ENCODE peak calls at places on chromosomes 7 and 10, in eight cellular contexts. One of them, this sample, is unnamed.
A peak's percentile ranks its signal among the peaks of the same experiment; 100 is the strongest.

GRCh38 chr7:157138101-157138423 is 664 bp upstream of the UBE3C start:
- DNase-seq in sigmoid colon: no peak
- DNase-seq in transverse colon: no peak
- DNase-seq in prostate gland: no peak
- DNase-seq in HCT116: no peak
- DNase-seq in H1: no peak
- DNase-seq in Panc1: no peak
- DNase-seq in spleen: no peak
- DNase-seq in this sample: no peak

GRCh38 chr10:51748959-51749358 is 49.6 kb upstream of the CSTF2T start:
- DNase-seq in prostate gland: no peak
- DNase-seq in spleen: no peak
- DNase-seq in H1: no peak
- DNase-seq in HCT116: no peak
- DNase-seq in sigmoid colon: no peak
- DNase-seq in Panc1: no peak
- DNase-seq in transverse colon: no peak
- DNase-seq in this sample: no peak

GRCh38 chr10:61835069-61835908 is 66.2 kb upstream of the ARID5B start:
- DNase-seq in transverse colon: peak; percentile 16
- DNase-seq in HCT116: peak; percentile 71
- DNase-seq in H1: no peak
- DNase-seq in prostate gland: no peak
- DNase-seq in spleen: no peak
- DNase-seq in Panc1: no peak
- DNase-seq in sigmoid colon: no peak
- DNase-seq in this sample: no peak

GRCh38 chr7:155203882-155204691 is 93.6 kb upstream of the INSIG1 start:
- DNase-seq in HCT116: no peak
- DNase-seq in H1: no peak
- DNase-seq in transverse colon: no peak
- DNase-seq in prostate gland: no peak
- DNase-seq in spleen: peak; percentile 85
- DNase-seq in sigmoid colon: peak; percentile 62
- DNase-seq in Panc1: no peak
- DNase-seq in this sample: no peak

GRCh38 chr10:44673245-44673999 is 237.7 kb upstream of the TMEM72 start:
- DNase-seq in transverse colon: peak; percentile 67
- DNase-seq in sigmoid colon: no peak
- DNase-seq in H1: no peak
- DNase-seq in prostate gland: peak; percentile 40
- DNase-seq in Panc1: no peak
- DNase-seq in spleen: no peak
- DNase-seq in HCT116: no peak
- DNase-seq in this sample: no peak

GRCh38 chr10:77455538-77455937 is 182.1 kb downstream of the KCNMA1 start:
- DNase-seq in spleen: no peak
- DNase-seq in H1: no peak
- DNase-seq in HCT116: no peak
- DNase-seq in Panc1: no peak
- DNase-seq in prostate gland: no peak
- DNase-seq in transverse colon: no peak
- DNase-seq in sigmoid colon: no peak
- DNase-seq in this sample: no peak

GRCh38 chr10:77820349-77820748 is 106.2 kb downstream of the DLG5 start:
- DNase-seq in sigmoid colon: no peak
- DNase-seq in HCT116: no peak
- DNase-seq in transverse colon: no peak
- DNase-seq in H1: no peak
- DNase-seq in prostate gland: no peak
- DNase-seq in Panc1: no peak
- DNase-seq in spleen: no peak
- DNase-seq in this sample: no peak

GRCh38 chr10:35928017-35928619 is 286.0 kb upstream of the FZD8 start:
- DNase-seq in spleen: no peak
- DNase-seq in HCT116: no peak
- DNase-seq in H1: no peak
- DNase-seq in Panc1: no peak
- DNase-seq in transverse colon: no peak
- DNase-seq in prostate gland: no peak
- DNase-seq in sigmoid colon: no peak
- DNase-seq in this sample: no peak

GRCh38 chr7:5320802-5321396 is 38.2 kb downstream of the SLC29A4 start:
- DNase-seq in Panc1: no peak
- DNase-seq in H1: no peak
- DNase-seq in prostate gland: no peak
- DNase-seq in transverse colon: no peak
- DNase-seq in HCT116: no peak
- DNase-seq in sigmoid colon: no peak
- DNase-seq in spleen: no peak
- DNase-seq in this sample: no peak

GRCh38 chr7:99196536-99197288 is 11.2 kb downstream of the KPNA7 start:
- DNase-seq in sigmoid colon: no peak
- DNase-seq in transverse colon: no peak
- DNase-seq in H1: no peak
- DNase-seq in HCT116: no peak
- DNase-seq in spleen: no peak
- DNase-seq in Panc1: no peak
- DNase-seq in prostate gland: no peak
- DNase-seq in this sample: no peak

GRCh38 chr10:106557053-106557452 is 607.5 kb downstream of the SORCS1 start:
- DNase-seq in HCT116: no peak
- DNase-seq in sigmoid colon: no peak
- DNase-seq in H1: no peak
- DNase-seq in transverse colon: no peak
- DNase-seq in spleen: no peak
- DNase-seq in Panc1: no peak
- DNase-seq in prostate gland: no peak
- DNase-seq in this sample: no peak

GRCh38 chr7:26168458-26169023 is 16.5 kb downstream of the NFE2L3 start:
- DNase-seq in H1: no peak
- DNase-seq in transverse colon: no peak
- DNase-seq in HCT116: no peak
- DNase-seq in Panc1: no peak
- DNase-seq in prostate gland: no peak
- DNase-seq in sigmoid colon: no peak
- DNase-seq in spleen: no peak
- DNase-seq in this sample: no peak

GRCh38 chr10:114970515-114970914 is 32.5 kb downstream of the TRUB1 start:
- DNase-seq in prostate gland: no peak
- DNase-seq in Panc1: no peak
- DNase-seq in sigmoid colon: no peak
- DNase-seq in HCT116: no peak
- DNase-seq in spleen: no peak
- DNase-seq in H1: peak; percentile 9
- DNase-seq in transverse colon: no peak
- DNase-seq in this sample: no peak

GRCh38 chr10:123559066-123559822 is 106.9 kb upstream of the GPR26 start:
- DNase-seq in H1: peak; percentile 61
- DNase-seq in spleen: peak; percentile 90
- DNase-seq in Panc1: peak; percentile 54
- DNase-seq in prostate gland: peak; percentile 48
- DNase-seq in transverse colon: peak; percentile 74
- DNase-seq in HCT116: peak; percentile 60
- DNase-seq in sigmoid colon: peak; percentile 82
- DNase-seq in this sample: peak; percentile 54

GRCh38 chr7:152145853-152146466 is 120.5 kb downstream of the GALNT11 start:
- DNase-seq in Panc1: peak; percentile 18
- DNase-seq in spleen: no peak
- DNase-seq in sigmoid colon: no peak
- DNase-seq in H1: no peak
- DNase-seq in prostate gland: peak; percentile 38
- DNase-seq in HCT116: peak; percentile 22
- DNase-seq in transverse colon: peak; percentile 28
- DNase-seq in this sample: no peak

GRCh38 chr10:31188792-31189406 is 130.1 kb upstream of the ZEB1 start:
- DNase-seq in H1: no peak
- DNase-seq in sigmoid colon: no peak
- DNase-seq in transverse colon: no peak
- DNase-seq in HCT116: no peak
- DNase-seq in spleen: no peak
- DNase-seq in prostate gland: no peak
- DNase-seq in Panc1: no peak
- DNase-seq in this sample: no peak

GRCh38 chr7:75914169-75914654 is 743 bp upstream of the POR start:
- DNase-seq in H1: no peak
- DNase-seq in HCT116: no peak
- DNase-seq in prostate gland: no peak
- DNase-seq in spleen: peak; percentile 79
- DNase-seq in transverse colon: peak; percentile 16
- DNase-seq in Panc1: no peak
- DNase-seq in sigmoid colon: no peak
- DNase-seq in this sample: peak; percentile 20

GRCh38 chr10:125116652-125117310 is 43.6 kb downstream of the CTBP2 start:
- DNase-seq in HCT116: no peak
- DNase-seq in H1: no peak
- DNase-seq in spleen: peak; percentile 76
- DNase-seq in Panc1: no peak
- DNase-seq in prostate gland: no peak
- DNase-seq in transverse colon: no peak
- DNase-seq in sigmoid colon: peak; percentile 57
- DNase-seq in this sample: no peak
- H3K4me1 ChIP-seq in HCT116: peaks cover 42% of the 10 kb centered on the region
- H3K4me1 ChIP-seq in H1: peaks cover 22% of the 10 kb centered on the region
- H3K4me1 ChIP-seq in spleen: peaks cover 30% of the 10 kb centered on the region
- H3K4me1 ChIP-seq in Panc1: peaks cover 30% of the 10 kb centered on the region
- H3K4me1 ChIP-seq in prostate gland: peaks cover 40% of the 10 kb centered on the region
- H3K4me1 ChIP-seq in transverse colon: peaks cover 58% of the 10 kb centered on the region
- H3K4me1 ChIP-seq in sigmoid colon: peaks cover 72% of the 10 kb centered on the region
- H3K4me1 ChIP-seq in this sample: no peaks in the 10 kb centered on the region

DNA sequence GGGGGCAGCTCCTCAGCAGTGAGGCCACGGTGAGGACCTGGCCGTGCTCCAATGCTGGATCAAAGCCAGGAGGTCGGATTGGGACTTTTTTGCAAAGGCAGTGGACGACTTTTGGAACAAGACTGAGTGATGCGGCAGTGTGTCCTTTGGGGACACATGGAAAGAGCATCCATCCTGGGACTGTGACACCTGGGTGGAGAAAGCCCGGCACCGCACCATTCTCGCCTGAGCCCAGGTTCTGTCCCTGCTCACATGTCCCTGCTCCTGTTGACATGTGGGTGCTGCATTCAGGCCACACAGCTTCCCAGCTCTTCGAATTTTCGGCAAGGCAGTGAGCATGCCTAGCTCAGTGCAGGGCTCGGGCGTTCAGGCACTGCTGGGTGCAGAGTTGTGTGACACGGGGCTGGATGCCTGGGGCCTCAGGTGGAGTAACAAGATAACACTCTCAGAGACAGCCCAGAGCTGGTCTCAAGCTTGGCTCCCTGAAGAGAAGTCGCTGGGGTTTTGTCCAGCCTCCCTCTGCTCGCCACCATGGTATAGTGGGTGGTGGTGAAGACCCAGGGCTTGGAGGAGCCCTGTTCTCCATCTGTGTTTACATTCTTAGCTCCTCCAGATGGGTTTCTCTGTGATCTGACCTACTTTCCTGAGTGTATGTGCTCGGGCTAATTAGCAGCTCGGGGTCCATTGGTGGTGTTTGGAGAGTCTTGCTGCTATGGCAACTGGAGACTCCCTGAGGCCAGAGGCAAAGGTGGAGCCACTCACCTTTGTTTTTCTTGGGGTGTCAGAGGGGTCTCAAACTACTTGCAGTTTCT is 111.7 kb upstream of the BTBD16 start:
- DNase-seq in H1: no peak
- DNase-seq in Panc1: no peak
- DNase-seq in HCT116: no peak
- DNase-seq in prostate gland: no peak
- DNase-seq in sigmoid colon: no peak
- DNase-seq in spleen: peak; percentile 69
- DNase-seq in transverse colon: no peak
- DNase-seq in this sample: no peak
- TF ChIP-seq POLR2AphosphoS5 in H1: no peak
- TF ChIP-seq POLR2AphosphoS5 in Panc1: no peak
- TF ChIP-seq POLR2AphosphoS5 in HCT116: no peak
- TF ChIP-seq POLR2AphosphoS5 in prostate gland: no peak
- TF ChIP-seq POLR2AphosphoS5 in sigmoid colon: no peak
- TF ChIP-seq POLR2AphosphoS5 in spleen: no peak
- TF ChIP-seq POLR2AphosphoS5 in transverse colon: no peak
- TF ChIP-seq POLR2AphosphoS5 in this sample: no peak

GRCh38 chr7:2819954-2820397 is 24.1 kb downstream of the GNA12 start:
- DNase-seq in spleen: no peak
- DNase-seq in sigmoid colon: peak; percentile 33
- DNase-seq in H1: no peak
- DNase-seq in Panc1: no peak
- DNase-seq in prostate gland: no peak
- DNase-seq in HCT116: no peak
- DNase-seq in transverse colon: no peak
- DNase-seq in this sample: no peak

GRCh38 chr7:2820508-2820934 is 23.6 kb downstream of the GNA12 start:
- DNase-seq in H1: no peak
- DNase-seq in transverse colon: peak; percentile 62
- DNase-seq in prostate gland: peak; percentile 40
- DNase-seq in sigmoid colon: peak; percentile 95
- DNase-seq in spleen: no peak
- DNase-seq in HCT116: no peak
- DNase-seq in Panc1: peak; percentile 82
- DNase-seq in this sample: no peak

GRCh38 chr7:2821161-2821841 is 22.8 kb downstream of the GNA12 start:
- DNase-seq in H1: peak; percentile 59
- DNase-seq in HCT116: no peak
- DNase-seq in spleen: no peak
- DNase-seq in prostate gland: no peak
- DNase-seq in transverse colon: no peak
- DNase-seq in sigmoid colon: peak; percentile 49
- DNase-seq in Panc1: no peak
- DNase-seq in this sample: no peak

GRCh38 chr7:2823124-2823523 is 21.0 kb downstream of the GNA12 start:
- DNase-seq in prostate gland: no peak
- DNase-seq in Panc1: no peak
- DNase-seq in sigmoid colon: peak; percentile 13
- DNase-seq in H1: no peak
- DNase-seq in spleen: no peak
- DNase-seq in transverse colon: no peak
- DNase-seq in HCT116: no peak
- DNase-seq in this sample: no peak

GRCh38 chr7:2821842-2822507 is 22.1 kb downstream of the GNA12 start:
- DNase-seq in HCT116: no peak
- DNase-seq in prostate gland: no peak
- DNase-seq in transverse colon: no peak
- DNase-seq in spleen: no peak
- DNase-seq in Panc1: no peak
- DNase-seq in sigmoid colon: peak; percentile 63
- DNase-seq in H1: no peak
- DNase-seq in this sample: no peak
- H3K27ac ChIP-seq in HCT116: no peak overlapping the region
- H3K27ac ChIP-seq in prostate gland: no peak overlapping the region
- H3K27ac ChIP-seq in transverse colon: peak overlapping the region; percentile 62
- H3K27ac ChIP-seq in spleen: no peak overlapping the region
- H3K27ac ChIP-seq in Panc1: peak overlapping the region; percentile 84
- H3K27ac ChIP-seq in sigmoid colon: peak overlapping the region; percentile 55
- H3K27ac ChIP-seq in H1: peak overlapping the region; percentile 83
- H3K27ac ChIP-seq in this sample: peak overlapping the region; percentile 67

DNA sequence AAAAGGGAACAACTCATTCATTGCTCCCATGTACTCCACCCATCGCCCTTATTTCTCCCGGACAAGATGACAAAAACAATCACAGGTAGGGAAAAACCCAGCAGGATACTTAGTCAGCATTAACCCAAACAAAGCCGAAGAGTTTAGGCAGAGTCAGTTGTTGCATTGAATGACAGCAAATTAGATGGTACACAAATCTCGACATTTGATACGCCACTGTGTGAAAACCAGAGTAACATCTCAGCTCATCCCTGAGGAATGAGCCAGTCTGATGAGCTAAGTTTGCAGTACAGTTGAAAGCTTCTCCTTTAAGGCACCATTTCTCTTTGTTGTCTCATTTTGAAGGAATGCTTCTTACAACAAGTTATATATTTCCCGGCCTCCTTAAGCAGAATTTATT is 137.1 kb downstream of the CELF2 start:
- DNase-seq in spleen: no peak
- DNase-seq in transverse colon: no peak
- DNase-seq in prostate gland: no peak
- DNase-seq in HCT116: no peak
- DNase-seq in Panc1: no peak
- DNase-seq in sigmoid colon: no peak
- DNase-seq in H1: no peak
- DNase-seq in this sample: no peak
- H3K4me1 ChIP-seq in spleen: peaks cover 18% of the 10 kb centered on the region
- H3K4me1 ChIP-seq in transverse colon: peaks cover 12% of the 10 kb centered on the region
- H3K4me1 ChIP-seq in prostate gland: no peaks in the 10 kb centered on the region
- H3K4me1 ChIP-seq in HCT116: no peaks in the 10 kb centered on the region
- H3K4me1 ChIP-seq in Panc1: no peaks in the 10 kb centered on the region
- H3K4me1 ChIP-seq in sigmoid colon: peaks cover 38% of the 10 kb centered on the region
- H3K4me1 ChIP-seq in H1: peaks cover 19% of the 10 kb centered on the region
- H3K4me1 ChIP-seq in this sample: no peaks in the 10 kb centered on the region

This sample was measured in breast epithelium.